ENCODE peak calls at places on chromosomes 11 and 22, in eight cellular contexts. One of them, this sample, is unnamed.
A peak's percentile ranks its signal among the peaks of the same experiment; 100 is the strongest.

GRCh38 chr11:73257342-73258103 is 14.6 kb upstream of the P2RY6 start:
- DNase-seq in heart right ventricle: peak; percentile 48
- DNase-seq in AG10803: peak; percentile 97
- DNase-seq in lung: peak; percentile 68
- DNase-seq in Caco-2: peak; percentile 48
- DNase-seq in neural crest cell: no peak
- DNase-seq in body of pancreas: no peak
- DNase-seq in fibroblast of pulmonary artery: peak; percentile 87
- DNase-seq in this sample: no peak

GRCh38 chr22:28375761-28376534 is 303.7 kb downstream of the TTC28 start:
- DNase-seq in heart right ventricle: no peak
- DNase-seq in AG10803: peak; percentile 67
- DNase-seq in lung: no peak
- DNase-seq in Caco-2: no peak
- DNase-seq in neural crest cell: no peak
- DNase-seq in body of pancreas: no peak
- DNase-seq in fibroblast of pulmonary artery: peak; percentile 69
- DNase-seq in this sample: no peak

GRCh38 chr11:116111546-116111945 is 607.3 kb upstream of the CADM1 start:
- DNase-seq in heart right ventricle: no peak
- DNase-seq in AG10803: no peak
- DNase-seq in lung: no peak
- DNase-seq in Caco-2: no peak
- DNase-seq in neural crest cell: no peak
- DNase-seq in body of pancreas: no peak
- DNase-seq in fibroblast of pulmonary artery: no peak
- DNase-seq in this sample: no peak

GRCh38 chr22:17266261-17266971 is 47.2 kb upstream of the ADA2 start:
- DNase-seq in heart right ventricle: no peak
- DNase-seq in AG10803: no peak
- DNase-seq in lung: no peak
- DNase-seq in Caco-2: peak; percentile 87
- DNase-seq in neural crest cell: peak; percentile 8
- DNase-seq in body of pancreas: peak; percentile 19
- DNase-seq in fibroblast of pulmonary artery: no peak
- DNase-seq in this sample: no peak

GRCh38 chr22:32080904-32081303 is 37.8 kb downstream of the SLC5A1 start:
- DNase-seq in heart right ventricle: no peak
- DNase-seq in AG10803: peak; percentile 53
- DNase-seq in lung: no peak
- DNase-seq in Caco-2: no peak
- DNase-seq in neural crest cell: no peak
- DNase-seq in body of pancreas: peak; percentile 29
- DNase-seq in fibroblast of pulmonary artery: peak; percentile 72
- DNase-seq in this sample: peak; percentile 42

GRCh38 chr11:125224391-125225015 is 60.0 kb downstream of the PKNOX2 start:
- DNase-seq in heart right ventricle: peak; percentile 25
- DNase-seq in AG10803: no peak
- DNase-seq in lung: no peak
- DNase-seq in Caco-2: no peak
- DNase-seq in neural crest cell: peak; percentile 34
- DNase-seq in body of pancreas: peak; percentile 68
- DNase-seq in fibroblast of pulmonary artery: peak; percentile 59
- DNase-seq in this sample: no peak

GRCh38 chr11:67310246-67311050 is 7.1 kb downstream of the SSH3 start:
- DNase-seq in heart right ventricle: no peak
- DNase-seq in AG10803: no peak
- DNase-seq in lung: no peak
- DNase-seq in Caco-2: no peak
- DNase-seq in neural crest cell: no peak
- DNase-seq in body of pancreas: no peak
- DNase-seq in fibroblast of pulmonary artery: no peak
- DNase-seq in this sample: no peak

GRCh38 chr11:94325681-94326080 is 21.3 kb downstream of the IZUMO1R start:
- DNase-seq in heart right ventricle: no peak
- DNase-seq in AG10803: no peak
- DNase-seq in lung: no peak
- DNase-seq in Caco-2: no peak
- DNase-seq in neural crest cell: no peak
- DNase-seq in body of pancreas: peak; percentile 47
- DNase-seq in fibroblast of pulmonary artery: peak; percentile 38
- DNase-seq in this sample: peak; percentile 71

GRCh38 chr11:105367129-105367528 is 227.6 kb upstream of the CARD18 start:
- DNase-seq in heart right ventricle: no peak
- DNase-seq in AG10803: no peak
- DNase-seq in lung: no peak
- DNase-seq in Caco-2: no peak
- DNase-seq in neural crest cell: no peak
- DNase-seq in body of pancreas: no peak
- DNase-seq in fibroblast of pulmonary artery: no peak
- DNase-seq in this sample: no peak

GRCh38 chr11:75400110-75400865 is 970 bp downstream of the RPS3 start:
- DNase-seq in heart right ventricle: no peak
- DNase-seq in AG10803: peak; percentile 19
- DNase-seq in lung: no peak
- DNase-seq in Caco-2: no peak
- DNase-seq in neural crest cell: no peak
- DNase-seq in body of pancreas: no peak
- DNase-seq in fibroblast of pulmonary artery: no peak
- DNase-seq in this sample: peak; percentile 7

GRCh38 chr22:47512617-47513016 is 750.2 kb downstream of the TBC1D22A start:
- DNase-seq in heart right ventricle: no peak
- DNase-seq in AG10803: no peak
- DNase-seq in lung: no peak
- DNase-seq in Caco-2: no peak
- DNase-seq in neural crest cell: no peak
- DNase-seq in body of pancreas: no peak
- DNase-seq in fibroblast of pulmonary artery: no peak
- DNase-seq in this sample: no peak

GRCh38 chr22:47517062-47517461 is 754.6 kb downstream of the TBC1D22A start:
- DNase-seq in heart right ventricle: no peak
- DNase-seq in AG10803: no peak
- DNase-seq in lung: no peak
- DNase-seq in Caco-2: no peak
- DNase-seq in neural crest cell: no peak
- DNase-seq in body of pancreas: no peak
- DNase-seq in fibroblast of pulmonary artery: no peak
- DNase-seq in this sample: no peak

GRCh38 chr22:47515384-47516125 is 753.1 kb downstream of the TBC1D22A start:
- DNase-seq in heart right ventricle: no peak
- DNase-seq in AG10803: peak; percentile 7
- DNase-seq in lung: no peak
- DNase-seq in Caco-2: no peak
- DNase-seq in neural crest cell: no peak
- DNase-seq in body of pancreas: no peak
- DNase-seq in fibroblast of pulmonary artery: no peak
- DNase-seq in this sample: no peak
- TF ChIP-seq CTCF in heart right ventricle: no peak
- TF ChIP-seq CTCF in AG10803: peak; percentile 36
- TF ChIP-seq CTCF in lung: no peak
- TF ChIP-seq CTCF in Caco-2: peak; percentile 15
- TF ChIP-seq CTCF in neural crest cell: no peak
- TF ChIP-seq CTCF in body of pancreas: no peak
- TF ChIP-seq CTCF in fibroblast of pulmonary artery: no peak
- TF ChIP-seq CTCF in this sample: no peak

GRCh38 chr22:19728271-19728670 is 4.9 kb downstream of the GP1BB start:
- DNase-seq in heart right ventricle: no peak
- DNase-seq in AG10803: no peak
- DNase-seq in lung: no peak
- DNase-seq in Caco-2: no peak
- DNase-seq in neural crest cell: no peak
- DNase-seq in body of pancreas: peak; percentile 78
- DNase-seq in fibroblast of pulmonary artery: no peak
- DNase-seq in this sample: no peak

GRCh38 chr22:19728836-19729235 is 5.5 kb downstream of the GP1BB start:
- DNase-seq in heart right ventricle: no peak
- DNase-seq in AG10803: no peak
- DNase-seq in lung: no peak
- DNase-seq in Caco-2: no peak
- DNase-seq in neural crest cell: no peak
- DNase-seq in body of pancreas: no peak
- DNase-seq in fibroblast of pulmonary artery: no peak
- DNase-seq in this sample: no peak

GRCh38 chr22:19729507-19729906 is 6.2 kb downstream of the GP1BB start:
- DNase-seq in heart right ventricle: no peak
- DNase-seq in AG10803: no peak
- DNase-seq in lung: no peak
- DNase-seq in Caco-2: no peak
- DNase-seq in neural crest cell: no peak
- DNase-seq in body of pancreas: no peak
- DNase-seq in fibroblast of pulmonary artery: no peak
- DNase-seq in this sample: no peak

GRCh38 chr22:19724927-19725661 is 1.8 kb downstream of the GP1BB start:
- DNase-seq in heart right ventricle: no peak
- DNase-seq in AG10803: no peak
- DNase-seq in lung: no peak
- DNase-seq in Caco-2: no peak
- DNase-seq in neural crest cell: no peak
- DNase-seq in body of pancreas: no peak
- DNase-seq in fibroblast of pulmonary artery: no peak
- DNase-seq in this sample: no peak

DNA sequence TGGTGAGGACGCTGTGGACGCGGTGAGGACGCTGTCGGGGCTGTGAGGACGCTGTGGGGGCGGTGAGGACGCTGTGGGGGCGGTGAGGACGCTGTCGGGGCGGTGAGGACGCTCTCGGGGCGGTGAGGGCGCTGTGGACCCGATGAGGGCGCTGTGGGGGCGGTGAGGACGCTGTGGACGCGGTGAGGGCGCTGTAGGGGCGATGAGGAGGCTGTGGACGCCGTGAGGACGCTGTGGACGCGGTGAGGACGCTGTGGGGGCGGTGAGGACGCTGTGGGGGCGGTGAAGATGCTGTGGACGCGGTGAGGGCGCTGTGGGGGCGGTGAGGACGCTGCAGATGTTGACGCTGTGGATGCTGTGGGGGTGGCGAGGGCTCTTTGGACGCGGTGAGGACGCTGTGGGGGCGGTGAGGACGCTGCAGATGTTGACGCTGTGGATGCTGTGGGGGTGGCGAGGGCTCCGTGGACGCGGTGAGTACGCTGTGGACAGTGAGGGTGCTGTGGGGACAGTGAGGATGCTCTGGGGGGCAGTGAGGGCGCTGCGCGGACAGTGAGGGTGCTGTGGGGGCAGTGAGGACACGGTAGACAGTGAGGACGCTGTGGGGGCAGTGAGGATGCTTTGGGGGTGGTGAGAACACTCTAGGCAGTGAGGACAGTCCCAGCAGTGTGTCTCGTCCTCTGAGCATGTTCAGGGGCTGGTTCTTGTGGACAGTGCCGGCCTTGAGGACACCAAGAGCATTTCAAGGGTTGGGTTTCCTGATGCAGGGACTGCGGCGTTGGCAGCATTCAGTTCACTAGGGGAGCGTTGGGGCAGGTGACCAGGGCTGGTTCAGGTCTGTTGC is 4.2 kb downstream of the GP1BB start:
- DNase-seq in heart right ventricle: no peak
- DNase-seq in AG10803: no peak
- DNase-seq in lung: no peak
- DNase-seq in Caco-2: no peak
- DNase-seq in neural crest cell: no peak
- DNase-seq in body of pancreas: no peak
- DNase-seq in fibroblast of pulmonary artery: no peak
- DNase-seq in this sample: no peak
- TF ChIP-seq CTCF in heart right ventricle: no peak
- TF ChIP-seq CTCF in AG10803: no peak
- TF ChIP-seq CTCF in lung: no peak
- TF ChIP-seq CTCF in Caco-2: no peak
- TF ChIP-seq CTCF in neural crest cell: no peak
- TF ChIP-seq CTCF in body of pancreas: no peak
- TF ChIP-seq CTCF in fibroblast of pulmonary artery: no peak
- TF ChIP-seq CTCF in this sample: no peak

GRCh38 chr22:29883045-29883830 is at the start of gene MTMR3:
- DNase-seq in heart right ventricle: peak; percentile 96
- DNase-seq in AG10803: peak; percentile 84
- DNase-seq in lung: peak; percentile 95
- DNase-seq in Caco-2: peak; percentile 93
- DNase-seq in neural crest cell: peak; percentile 98
- DNase-seq in body of pancreas: peak; percentile 95
- DNase-seq in fibroblast of pulmonary artery: peak; percentile 91
- DNase-seq in this sample: peak; percentile 77
- TF ChIP-seq CTCF in heart right ventricle: peak; percentile 66
- TF ChIP-seq CTCF in AG10803: no peak
- TF ChIP-seq CTCF in lung: no peak
- TF ChIP-seq CTCF in Caco-2: peak; percentile 47
- TF ChIP-seq CTCF in neural crest cell: peak; percentile 59
- TF ChIP-seq CTCF in body of pancreas: peak; percentile 35
- TF ChIP-seq CTCF in fibroblast of pulmonary artery: no peak
- TF ChIP-seq CTCF in this sample: no peak

GRCh38 chr11:12840871-12841516 is 166.8 kb downstream of the TEAD1 start:
- DNase-seq in heart right ventricle: no peak
- DNase-seq in AG10803: no peak
- DNase-seq in lung: no peak
- DNase-seq in Caco-2: no peak
- DNase-seq in neural crest cell: no peak
- DNase-seq in body of pancreas: no peak
- DNase-seq in fibroblast of pulmonary artery: no peak
- DNase-seq in this sample: no peak
- TF ChIP-seq CTCF in heart right ventricle: no peak
- TF ChIP-seq CTCF in AG10803: no peak
- TF ChIP-seq CTCF in lung: no peak
- TF ChIP-seq CTCF in Caco-2: no peak
- TF ChIP-seq CTCF in neural crest cell: no peak
- TF ChIP-seq CTCF in body of pancreas: no peak
- TF ChIP-seq CTCF in fibroblast of pulmonary artery: no peak
- TF ChIP-seq CTCF in this sample: no peak

DNA sequence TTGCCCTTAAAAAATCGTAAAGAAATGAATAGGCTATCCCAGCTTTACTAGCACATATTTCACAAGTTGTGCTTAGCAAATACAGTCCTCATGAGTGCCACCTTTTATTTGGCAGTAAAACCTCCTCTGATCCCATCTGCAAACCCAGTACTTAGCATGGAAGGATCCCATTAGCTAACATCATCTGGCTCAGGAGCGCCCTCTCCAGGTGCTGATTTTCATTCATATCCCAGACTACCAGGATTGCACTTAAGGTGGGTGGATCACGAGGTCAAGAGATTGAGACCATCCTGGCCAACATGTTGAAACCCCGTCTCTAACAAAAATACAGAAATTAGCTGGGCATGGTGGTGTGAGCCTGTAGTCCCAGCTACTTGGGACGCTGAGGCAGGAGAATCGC is 76.1 kb upstream of the PAX6 start:
- DNase-seq in heart right ventricle: no peak
- DNase-seq in AG10803: no peak
- DNase-seq in lung: no peak
- DNase-seq in Caco-2: no peak
- DNase-seq in neural crest cell: no peak
- DNase-seq in body of pancreas: no peak
- DNase-seq in fibroblast of pulmonary artery: no peak
- DNase-seq in this sample: no peak
- TF ChIP-seq CTCF in heart right ventricle: no peak
- TF ChIP-seq CTCF in AG10803: no peak
- TF ChIP-seq CTCF in lung: no peak
- TF ChIP-seq CTCF in Caco-2: no peak
- TF ChIP-seq CTCF in neural crest cell: peak; percentile 24
- TF ChIP-seq CTCF in body of pancreas: no peak
- TF ChIP-seq CTCF in fibroblast of pulmonary artery: no peak
- TF ChIP-seq CTCF in this sample: no peak

DNA sequence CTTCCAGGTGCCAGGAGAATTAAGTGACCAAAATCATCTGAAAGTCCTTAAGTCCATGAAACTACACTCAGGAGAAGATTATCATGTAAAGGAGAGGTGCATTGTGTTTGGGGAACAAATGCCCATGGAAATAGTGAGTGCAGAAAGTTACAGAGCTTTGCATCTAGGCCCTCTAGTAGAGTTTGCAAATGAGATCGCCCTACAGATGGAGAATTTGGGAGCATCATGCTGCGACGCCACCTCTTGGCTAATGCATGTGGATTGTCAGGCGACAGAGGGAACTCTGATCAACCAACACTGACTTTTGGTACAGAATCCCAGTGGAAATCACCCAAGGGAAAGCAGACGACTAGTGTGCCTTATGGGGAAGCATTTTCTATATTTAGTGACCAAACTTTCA is 188.7 kb downstream of the BLID start:
- DNase-seq in heart right ventricle: no peak
- DNase-seq in AG10803: no peak
- DNase-seq in lung: no peak
- DNase-seq in Caco-2: no peak
- DNase-seq in neural crest cell: no peak
- DNase-seq in body of pancreas: no peak
- DNase-seq in fibroblast of pulmonary artery: no peak
- DNase-seq in this sample: no peak
- TF ChIP-seq CTCF in heart right ventricle: no peak
- TF ChIP-seq CTCF in AG10803: no peak
- TF ChIP-seq CTCF in lung: no peak
- TF ChIP-seq CTCF in Caco-2: no peak
- TF ChIP-seq CTCF in neural crest cell: no peak
- TF ChIP-seq CTCF in body of pancreas: no peak
- TF ChIP-seq CTCF in fibroblast of pulmonary artery: no peak
- TF ChIP-seq CTCF in this sample: no peak

This sample was measured in HL-60.